ENCODE peak calls at places on chromosomes 2 and 18, in six cellular contexts. N is HCT116, L is IMR-90, V is heart left ventricle, A is K562, M is right lobe of liver. U is an unnamed sample. For H3K4me1, the result is how much of the 10 kb centered on the place peaks cover.

GRCh38 chr2:149438260-149438960 is 108.0 kb downstream of the LYPD6 start:
- DNase-seq in N (no peak), L (no peak), V (no peak), A (no peak), M (no peak), U (no peak)

GRCh38 chr2:149070681-149071355 is 32.3 kb downstream of the LYPD6B start:
- DNase-seq in N (no peak), L (no peak), V (no peak), A (no peak), M (no peak), U (no peak)

GRCh38 chr18:63741769-63742168 is 33.4 kb upstream of the SERPINB7 start:
- DNase-seq in N (no peak), L (peak), V (no peak), A (no peak), M (no peak), U (no peak)

GRCh38 chr2:187869195-187869594 is 315.0 kb upstream of the TFPI start:
- DNase-seq in N (no peak), L (no peak), V (no peak), A (no peak), M (no peak), U (no peak)

GRCh38 chr2:212027681-212028628 is 510.6 kb downstream of the ERBB4 start:
- DNase-seq in N (no peak), L (peak), V (no peak), A (no peak), M (no peak), U (no peak)

GRCh38 chr2:167929461-167929860 is 317.9 kb downstream of the STK39 start:
- DNase-seq in N (no peak), L (no peak), V (no peak), A (no peak), M (no peak), U (no peak)

GRCh38 chr2:170972508-170973224 is 43.6 kb downstream of the GORASP2 start:
- DNase-seq in N (no peak), L (no peak), V (no peak), A (no peak), M (peak), U (no peak)

GRCh38 chr2:238250896-238251295 is 11.1 kb upstream of the HES6 start:
- DNase-seq in N (no peak), L (no peak), V (no peak), A (no peak), M (no peak), U (no peak)

GRCh38 chr18:22544626-22545025 is 126.9 kb upstream of the CTAGE1 start:
- DNase-seq in N (no peak), L (no peak), V (no peak), A (no peak), M (no peak), U (no peak)

GRCh38 chr2:41719756-41720155 is 328.1 kb upstream of the PKDCC start:
- DNase-seq in N (no peak), L (no peak), V (no peak), A (no peak), M (no peak), U (no peak)

GRCh38 chr18:5891361-5892215 is 3.7 kb downstream of the TMEM200C start:
- DNase-seq in N (no peak), L (no peak), V (no peak), A (no peak), M (no peak), U (peak)

GRCh38 chr2:237693281-237694039 is 66.1 kb downstream of the LRRFIP1 start:
- DNase-seq in N (no peak), L (peak), V (no peak), A (no peak), M (no peak), U (no peak)

GRCh38 chr2:6356127-6356761 is 509.5 kb downstream of the CMPK2 start:
- DNase-seq in N (no peak), L (no peak), V (no peak), A (no peak), M (no peak), U (peak)

GRCh38 chr2:231670892-231671616 is 37.3 kb upstream of the PTMA start:
- DNase-seq in N (no peak), L (no peak), V (no peak), A (peak), M (no peak), U (no peak)

GRCh38 chr2:123085479-123085878 is 939.6 kb upstream of the CNTNAP5 start:
- DNase-seq in N (no peak), L (no peak), V (no peak), A (no peak), M (no peak), U (no peak)

GRCh38 chr2:69997296-69998184 is 36.1 kb upstream of the ASPRV1 start:
- DNase-seq in N (peak), L (peak), V (peak), A (peak), M (peak), U (no peak)

GRCh38 chr2:174571669-174572323 is 25.8 kb downstream of the WIPF1 start:
- DNase-seq in N (no peak), L (no peak), V (no peak), A (no peak), M (no peak), U (no peak)

DNA sequence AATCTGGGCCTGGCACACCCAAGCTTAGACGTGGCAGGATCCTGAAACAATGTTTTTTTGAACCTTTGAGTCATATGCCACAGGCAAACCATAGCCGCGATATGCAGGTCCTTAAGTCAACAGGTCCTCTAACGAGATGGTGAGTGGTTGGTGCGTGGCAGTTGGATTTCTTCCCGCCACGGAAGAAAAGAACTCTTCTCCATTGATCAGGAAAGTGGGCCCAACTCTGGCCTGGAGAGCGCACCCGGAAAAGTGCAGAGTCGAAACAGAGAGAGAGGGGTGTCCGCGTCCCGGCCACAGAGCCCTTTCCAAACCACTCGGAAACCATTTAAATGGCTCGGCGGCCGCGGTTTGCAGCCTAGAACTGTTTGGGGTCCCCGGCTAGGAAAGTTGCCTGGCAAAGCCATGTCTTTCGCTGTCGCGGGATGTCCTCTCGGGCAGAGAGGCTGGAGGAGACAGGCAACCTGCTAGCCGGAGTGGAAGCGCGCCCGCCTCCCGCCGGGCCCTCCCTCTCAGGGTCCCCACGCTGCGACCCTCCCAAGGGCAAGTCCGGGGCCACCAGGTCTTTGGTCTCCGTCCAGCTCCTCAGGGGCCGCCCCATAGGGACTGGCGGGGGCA is 777 bp downstream of the GALNT3 start:
- DNase-seq in N (peak), L (no peak), V (no peak), A (no peak), M (peak), U (peak)
- TF ChIP-seq POLR2A in N (no peak), L (no peak), V (no peak), A (no peak), M (no peak), U (no peak)

DNA sequence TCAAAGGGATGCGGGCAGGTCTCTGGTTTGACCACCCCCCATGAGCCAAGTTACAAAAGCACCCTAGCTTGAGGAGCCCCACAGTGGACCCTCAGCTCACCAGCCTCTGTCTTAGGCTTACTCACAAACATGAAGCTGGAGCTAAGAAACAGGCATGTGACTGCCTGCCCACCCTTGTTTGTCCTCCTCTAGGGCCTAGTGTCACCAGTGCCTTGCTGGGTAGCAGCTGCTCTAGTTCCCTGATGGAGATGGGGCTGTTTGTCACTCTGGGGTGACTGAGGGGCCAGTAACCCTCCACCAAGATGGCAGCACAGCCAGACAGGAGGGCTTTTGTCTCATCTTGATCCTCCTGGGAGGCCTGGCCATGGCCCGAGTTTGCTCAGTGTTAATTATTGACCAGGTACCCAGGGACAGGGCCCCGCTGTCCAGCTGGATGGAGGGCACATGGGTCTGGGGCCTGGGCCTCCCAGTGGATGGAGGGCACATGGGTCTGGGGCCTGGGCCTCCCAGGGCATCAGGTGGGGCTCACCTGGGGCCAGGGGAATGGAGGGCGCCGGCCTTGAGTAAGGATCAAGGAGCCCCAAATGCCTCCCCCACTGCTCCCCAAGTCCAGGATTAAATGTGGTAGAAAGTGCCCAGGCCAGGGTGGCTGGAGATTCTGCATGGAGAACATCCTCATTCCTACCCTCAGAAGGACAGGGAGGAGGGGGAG is 185.9 kb upstream of the HAAO start:
- DNase-seq in N (no peak), L (no peak), V (no peak), A (no peak), M (peak), U (no peak)
- H3K4me1 ChIP-seq in N (under half), L (under half), V (under half), A (under half), M (under half), U (under half)

GRCh38 chr2:181304011-181304844 is 153.0 kb upstream of the ITGA4 start:
- DNase-seq in N (no peak), L (no peak), V (no peak), A (no peak), M (no peak), U (no peak)

GRCh38 chr2:181308731-181309130 is 148.5 kb upstream of the ITGA4 start:
- DNase-seq in N (no peak), L (no peak), V (no peak), A (no peak), M (no peak), U (no peak)

GRCh38 chr2:181307203-181307991 is 149.8 kb upstream of the ITGA4 start:
- DNase-seq in N (no peak), L (no peak), V (no peak), A (no peak), M (no peak), U (no peak)

GRCh38 chr2:181306785-181307184 is 150.4 kb upstream of the ITGA4 start:
- DNase-seq in N (no peak), L (peak), V (no peak), A (no peak), M (no peak), U (no peak)

DNA sequence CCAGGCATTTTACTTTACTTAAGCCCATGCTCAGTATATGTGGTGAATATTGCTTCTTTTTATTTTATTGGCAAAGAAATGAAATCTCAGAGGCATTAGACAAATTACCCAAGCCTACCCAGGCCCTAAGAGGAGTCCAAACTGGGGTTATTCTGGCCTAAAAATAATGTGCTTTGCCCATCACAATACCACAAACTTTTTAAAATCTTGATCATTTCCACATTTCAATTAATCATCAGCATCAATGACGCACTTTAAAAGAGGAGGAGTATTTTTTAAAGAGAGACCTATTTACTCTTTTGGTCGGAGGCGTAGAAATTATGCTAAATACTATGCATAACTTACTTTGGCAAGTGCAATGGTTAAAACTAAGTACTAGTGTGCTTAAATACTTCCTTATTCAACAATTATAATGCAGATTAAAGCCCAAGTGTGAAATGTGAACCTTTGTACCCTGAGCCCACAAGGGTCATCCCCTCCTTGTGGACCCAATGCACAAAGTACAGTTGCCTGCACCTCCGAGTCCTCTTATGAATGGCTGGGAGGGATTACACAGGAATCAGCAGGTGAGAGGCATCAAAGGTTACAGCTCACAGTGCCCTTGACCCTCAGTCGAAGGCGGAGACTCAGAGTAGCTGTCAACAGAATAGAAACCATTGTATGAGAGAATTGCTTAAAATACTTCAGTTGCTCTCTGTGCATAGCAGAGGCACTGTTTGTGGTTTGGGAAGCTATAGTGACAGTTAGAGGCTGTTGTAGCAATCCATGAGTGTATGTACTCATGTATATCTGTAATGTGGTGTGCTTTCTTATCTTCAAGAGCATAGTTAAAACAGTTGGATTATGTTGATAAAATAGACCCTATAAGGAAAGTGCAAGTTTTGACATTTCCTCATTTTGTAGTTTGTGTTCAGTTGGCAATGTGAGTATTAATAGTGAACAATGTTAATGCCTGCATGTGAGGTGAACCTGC is 151.7 kb upstream of the ITGA4 start:
- DNase-seq in N (no peak), L (peak), V (peak), A (no peak), M (no peak), U (no peak)
- TF ChIP-seq POLR2A in N (no peak), L (no peak), V (no peak), A (no peak), M (no peak), U (no peak)

GRCh38 chr2:230602562-230603230 is 109.9 kb upstream of the CAB39 start:
- DNase-seq in N (no peak), L (no peak), V (no peak), A (no peak), M (no peak), U (peak)

GRCh38 chr2:230600285-230600684 is 112.4 kb upstream of the CAB39 start:
- DNase-seq in N (no peak), L (no peak), V (no peak), A (no peak), M (no peak), U (no peak)

GRCh38 chr2:230601510-230601909 is 111.1 kb upstream of the CAB39 start:
- DNase-seq in N (no peak), L (no peak), V (no peak), A (no peak), M (no peak), U (no peak)

GRCh38 chr2:230599854-230600253 is 112.8 kb upstream of the CAB39 start:
- DNase-seq in N (no peak), L (no peak), V (no peak), A (no peak), M (no peak), U (no peak)

DNA sequence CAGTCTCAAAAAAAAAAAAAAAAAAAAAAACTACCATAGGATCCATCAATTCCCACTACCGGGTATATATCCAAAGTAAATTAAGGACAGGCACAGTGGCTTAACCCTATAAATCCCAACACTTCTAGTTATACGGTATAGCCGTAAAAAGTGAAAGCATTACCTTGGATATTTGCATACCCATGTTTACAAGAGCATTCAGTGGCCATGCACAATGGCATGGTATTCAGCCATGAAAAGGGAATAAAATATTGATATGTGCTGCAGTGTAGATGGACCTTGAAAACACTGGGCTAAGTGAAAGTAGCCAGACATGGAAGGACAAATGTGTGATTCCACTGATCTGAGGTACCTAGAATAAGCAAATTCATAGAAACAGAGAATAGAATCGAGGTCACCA is 111.8 kb upstream of the CAB39 start:
- DNase-seq in N (no peak), L (no peak), V (no peak), A (no peak), M (no peak), U (no peak)
- H3K4me1 ChIP-seq in N (under half), L (under half), V (under half), A (under half), M (under half), U (under half)

GRCh38 chr2:207423886-207424285 is 105.9 kb upstream of the CREB1 start:
- DNase-seq in N (no peak), L (peak), V (no peak), A (no peak), M (no peak), U (no peak)

GRCh38 chr2:207434288-207434687 is 95.5 kb upstream of the CREB1 start:
- DNase-seq in N (no peak), L (no peak), V (no peak), A (no peak), M (no peak), U (no peak)

GRCh38 chr2:207432471-207432870 is 97.3 kb upstream of the CREB1 start:
- DNase-seq in N (no peak), L (peak), V (no peak), A (no peak), M (no peak), U (no peak)

DNA sequence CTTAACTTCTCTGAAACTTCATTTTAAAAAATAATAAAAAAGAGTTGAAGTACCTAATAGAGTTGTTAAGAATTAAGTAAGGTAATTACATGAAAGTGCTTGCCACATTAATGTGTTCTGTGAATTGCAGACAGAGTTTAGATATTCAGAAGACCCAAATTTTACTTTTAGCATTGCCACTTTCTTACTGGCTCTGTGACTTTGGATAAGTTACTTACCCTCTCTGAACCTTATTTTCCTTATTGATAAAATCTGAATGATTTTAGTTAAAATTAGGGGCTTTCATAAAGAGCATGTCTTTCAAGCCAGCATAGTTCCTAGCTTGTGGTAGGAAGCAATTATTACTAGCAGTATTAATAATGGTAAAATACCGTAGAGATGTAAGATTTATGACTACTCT is 101.2 kb upstream of the CREB1 start:
- DNase-seq in N (no peak), L (no peak), V (no peak), A (no peak), M (no peak), U (no peak)
- TF ChIP-seq POLR2A in N (no peak), L (no peak), V (no peak), A (no peak), M (no peak), U (no peak)

GRCh38 chr2:128364441-128364911 is 45.8 kb upstream of the HS6ST1 start:
- DNase-seq in N (no peak), L (no peak), V (no peak), A (no peak), M (no peak), U (no peak)
- H3K4me1 ChIP-seq in N (under half), L (under half), V (under half), A (under half), M (under half), U (under half)

DNA sequence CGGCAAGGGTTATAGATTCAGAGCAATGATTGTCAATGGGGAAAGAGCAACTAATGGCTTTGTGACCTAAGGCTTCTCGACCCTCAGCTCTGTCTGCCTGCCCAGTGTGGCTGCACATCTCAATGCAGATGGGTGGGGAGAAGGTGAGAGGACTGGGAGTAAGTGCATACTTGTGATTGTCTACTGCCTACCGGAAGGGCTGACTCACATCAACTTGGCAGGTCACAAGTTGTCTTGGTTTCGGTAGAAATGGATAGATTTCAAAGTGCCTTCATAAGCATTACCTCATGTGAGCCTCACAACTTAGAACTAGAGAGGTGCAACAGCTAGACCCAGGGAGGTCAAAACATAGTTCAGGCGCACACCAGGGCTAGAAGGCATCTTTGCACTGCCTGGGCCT is 29.4 kb downstream of the STAT1 start:
- DNase-seq in N (no peak), L (peak), V (no peak), A (no peak), M (no peak), U (no peak)
- TF ChIP-seq POLR2A in N (no peak), L (no peak), V (no peak), A (no peak), M (no peak), U (no peak)

GRCh38 chr2:140248623-140249022 is 1468.4 kb upstream of the NXPH2 start:
- DNase-seq in N (no peak), L (no peak), V (no peak), A (no peak), M (no peak), U (no peak)
- H3K4me1 ChIP-seq in N (under half), L (under half), V (under half), A (under half), M (under half), U (under half)

GRCh38 chr2:21032338-21033236 is 11.3 kb downstream of the APOB start:
- DNase-seq in N (no peak), L (no peak), V (no peak), A (no peak), M (no peak), U (no peak)
- TF ChIP-seq POLR2A in N (no peak), L (no peak), V (no peak), A (no peak), M (peak), U (no peak)

U was measured in upper lobe of left lung.